ENCODE peak calls at places on chromosomes 12 and 14, in six cellular contexts. B is upper lobe of left lung, Z is psoas muscle, G is stomach, T is lower lobe of right lung, O is tibial nerve. Q is an unnamed sample. For H3K9me3, the result is how much of the 10 kb centered on the place peaks cover.

GRCh38 chr12:77062396-77062795 is 3.0 kb downstream of the E2F7 start:
- DNase-seq in B (no peak), O (no peak), Z (no peak), G (no peak), T (no peak), Q (no peak)

GRCh38 chr12:3222935-3223334 is 145.8 kb downstream of the TSPAN9 start:
- DNase-seq in T (no peak), O (no peak), B (no peak), Z (no peak), G (no peak), Q (no peak)

GRCh38 chr14:93619176-93619793 is 169.0 kb downstream of the PRIMA1 start:
- DNase-seq in O (no peak), T (no peak), G (peak), B (no peak), Z (no peak), Q (no peak)

GRCh38 chr12:118033331-118033730 is 16.8 kb downstream of the RFC5 start:
- DNase-seq in G (no peak), T (no peak), O (no peak), Z (no peak), B (no peak), Q (no peak)

GRCh38 chr14:85529803-85530574 is at the start of gene FLRT2:
- DNase-seq in T (peak), O (peak), Z (peak), B (peak), G (peak), Q (no peak)

GRCh38 chr12:71973687-71974086 is 35.0 kb downstream of the TPH2 start:
- DNase-seq in G (no peak), T (no peak), B (no peak), O (no peak), Z (no peak), Q (no peak)

GRCh38 chr12:66092559-66093269 is 37.8 kb downstream of the LLPH start:
- DNase-seq in Z (no peak), G (no peak), O (no peak), B (no peak), T (no peak), Q (no peak)

GRCh38 chr12:132279184-132279889 is 50.1 kb downstream of the GALNT9 start:
- DNase-seq in G (peak), O (no peak), T (peak), B (peak), Z (peak), Q (no peak)

GRCh38 chr14:54435500-54435981 is 5.6 kb downstream of the CNIH1 start:
- DNase-seq in T (no peak), Z (no peak), O (no peak), B (no peak), G (no peak), Q (no peak)

GRCh38 chr12:3085341-3086125 is 8.4 kb downstream of the TSPAN9 start:
- DNase-seq in G (no peak), T (no peak), B (no peak), Z (no peak), O (no peak), Q (no peak)

GRCh38 chr12:110869035-110869434 is 22.2 kb downstream of the CCDC63 start:
- DNase-seq in B (no peak), G (no peak), Z (no peak), O (no peak), T (no peak), Q (no peak)

GRCh38 chr12:107903377-107904061 is 129.0 kb downstream of the ASCL4 start:
- DNase-seq in G (peak), T (peak), Z (peak), O (peak), B (peak), Q (no peak)

GRCh38 chr12:76866146-76866545 is 12.7 kb downstream of the CSRP2 start:
- DNase-seq in G (no peak), O (no peak), B (no peak), Z (no peak), T (no peak), Q (no peak)

GRCh38 chr12:127260531-127260930 is 1006.4 kb upstream of the TMEM132C start:
- DNase-seq in B (no peak), O (no peak), G (no peak), T (no peak), Z (no peak), Q (no peak)

GRCh38 chr14:23364604-23365352 is at the start of gene EFS:
- DNase-seq in B (peak), G (no peak), Z (peak), O (peak), T (no peak), Q (no peak)

GRCh38 chr12:49868449-49868848 is 25.5 kb upstream of the BCDIN3D start:
- DNase-seq in T (no peak), B (no peak), G (no peak), Z (no peak), O (no peak), Q (no peak)

GRCh38 chr12:65825573-65826512 is 1.6 kb downstream of the HMGA2 start:
- DNase-seq in Z (peak), G (peak), T (peak), B (peak), O (no peak), Q (no peak)

GRCh38 chr14:91509083-91509877 is 830 bp downstream of the PPP4R3A start:
- DNase-seq in O (no peak), B (no peak), T (peak), G (peak), Z (peak), Q (peak)

GRCh38 chr12:16726879-16727278 is 120.9 kb upstream of the LMO3 start:
- DNase-seq in T (no peak), G (no peak), B (no peak), O (peak), Z (no peak), Q (no peak)

GRCh38 chr12:130026608-130027176 is 122.9 kb upstream of the TMEM132D start:
- DNase-seq in Z (no peak), T (no peak), B (no peak), O (no peak), G (peak), Q (no peak)

GRCh38 chr12:65631621-65632111 is 192.6 kb upstream of the HMGA2 start:
- DNase-seq in B (no peak), G (no peak), T (no peak), O (no peak), Z (no peak), Q (no peak)

GRCh38 chr12:89247541-89247942 is 104.8 kb downstream of the DUSP6 start:
- DNase-seq in T (no peak), O (no peak), B (no peak), G (no peak), Z (no peak), Q (no peak)

GRCh38 chr14:29264865-29265264 is 498.3 kb downstream of the FOXG1 start:
- DNase-seq in O (no peak), G (no peak), B (no peak), Z (no peak), T (no peak), Q (no peak)

GRCh38 chr14:91017011-91017410 is 43.4 kb downstream of the RPS6KA5 start:
- DNase-seq in Z (no peak), O (no peak), T (no peak), B (no peak), G (no peak), Q (no peak)

GRCh38 chr14:56131865-56132830 is 13.9 kb downstream of the PELI2 start:
- DNase-seq in O (no peak), B (peak), Z (no peak), G (no peak), T (no peak), Q (no peak)

GRCh38 chr14:56841611-56842010 is 31.3 kb upstream of the OTX2 start:
- DNase-seq in B (no peak), T (no peak), Z (no peak), G (no peak), O (no peak), Q (no peak)

GRCh38 chr12:41008472-41008871 is 179.6 kb upstream of the PDZRN4 start:
- DNase-seq in O (no peak), T (no peak), G (no peak), Z (no peak), B (no peak), Q (no peak)

GRCh38 chr14:98963610-98964009 is 308.4 kb downstream of the BCL11B start:
- DNase-seq in B (no peak), Z (no peak), O (no peak), T (no peak), G (no peak), Q (no peak)

GRCh38 chr14:92916201-92916600 is 6.7 kb upstream of the CHGA start:
- DNase-seq in T (no peak), B (no peak), O (no peak), Z (no peak), G (no peak), Q (no peak)

GRCh38 chr12:29796823-29797263 is 13.1 kb upstream of the TMTC1 start:
- DNase-seq in T (no peak), B (no peak), G (no peak), O (no peak), Z (no peak), Q (no peak)

GRCh38 chr12:130477701-130478100 is 140.0 kb downstream of the PIWIL1 start:
- DNase-seq in T (no peak), Z (no peak), B (no peak), O (no peak), G (no peak), Q (no peak)

GRCh38 chr12:94073441-94074051 is 74.8 kb upstream of the PLXNC1 start:
- DNase-seq in B (no peak), Z (peak), G (no peak), O (no peak), T (no peak), Q (no peak)

GRCh38 chr14:76690502-76691105 is 70.7 kb upstream of the VASH1 start:
- DNase-seq in Z (no peak), G (no peak), B (no peak), T (no peak), O (no peak), Q (no peak)

GRCh38 chr12:111444706-111445310 is 39.1 kb downstream of the SH2B3 start:
- DNase-seq in G (peak), B (peak), O (no peak), T (peak), Z (peak), Q (peak)

GRCh38 chr14:105067140-105067968 is 2.1 kb upstream of the GPR132 start:
- DNase-seq in T (no peak), O (no peak), B (peak), Z (no peak), G (no peak), Q (peak)

GRCh38 chr14:99450266-99450665 is 30.4 kb downstream of the SETD3 start:
- DNase-seq in G (no peak), O (no peak), Z (no peak), T (no peak), B (no peak), Q (no peak)

GRCh38 chr12:107788690-107789458 is 14.4 kb downstream of the ASCL4 start:
- DNase-seq in B (no peak), G (no peak), T (no peak), Z (no peak), O (no peak), Q (no peak)

GRCh38 chr12:83074495-83074894 is 387.8 kb downstream of the TMTC2 start:
- DNase-seq in T (no peak), O (no peak), G (no peak), B (no peak), Z (no peak), Q (no peak)

GRCh38 chr14:52071675-52072074 is 2.8 kb upstream of the NID2 start:
- DNase-seq in G (no peak), B (no peak), T (no peak), O (no peak), Z (no peak), Q (no peak)
- TF ChIP-seq CTCF in G (no peak), B (no peak), T (no peak), O (no peak), Z (no peak), Q (no peak)

GRCh38 chr12:1989111-1989510 is 15.1 kb downstream of the DCP1B start:
- DNase-seq in O (no peak), G (no peak), B (no peak), T (no peak), Z (no peak), Q (no peak)

GRCh38 chr12:1980282-1980681 is 24.0 kb downstream of the DCP1B start:
- DNase-seq in Z (no peak), G (no peak), B (no peak), T (no peak), O (no peak), Q (no peak)

GRCh38 chr12:1984759-1985158 is 19.5 kb downstream of the DCP1B start:
- DNase-seq in B (no peak), O (no peak), G (no peak), T (no peak), Z (no peak), Q (no peak)
- H3K9me3 ChIP-seq in B (under half), O (under half), G (under half), T (under half), Z (under half), Q (under half)

GRCh38 chr12:96436366-96437295 is 36.4 kb upstream of the CDK17 start:
- DNase-seq in O (no peak), B (no peak), Z (no peak), G (no peak), T (no peak), Q (no peak)
- H3K27ac ChIP-seq in O (no peak), B (no peak), Z (no peak), G (no peak), T (no peak), Q (no peak)

DNA sequence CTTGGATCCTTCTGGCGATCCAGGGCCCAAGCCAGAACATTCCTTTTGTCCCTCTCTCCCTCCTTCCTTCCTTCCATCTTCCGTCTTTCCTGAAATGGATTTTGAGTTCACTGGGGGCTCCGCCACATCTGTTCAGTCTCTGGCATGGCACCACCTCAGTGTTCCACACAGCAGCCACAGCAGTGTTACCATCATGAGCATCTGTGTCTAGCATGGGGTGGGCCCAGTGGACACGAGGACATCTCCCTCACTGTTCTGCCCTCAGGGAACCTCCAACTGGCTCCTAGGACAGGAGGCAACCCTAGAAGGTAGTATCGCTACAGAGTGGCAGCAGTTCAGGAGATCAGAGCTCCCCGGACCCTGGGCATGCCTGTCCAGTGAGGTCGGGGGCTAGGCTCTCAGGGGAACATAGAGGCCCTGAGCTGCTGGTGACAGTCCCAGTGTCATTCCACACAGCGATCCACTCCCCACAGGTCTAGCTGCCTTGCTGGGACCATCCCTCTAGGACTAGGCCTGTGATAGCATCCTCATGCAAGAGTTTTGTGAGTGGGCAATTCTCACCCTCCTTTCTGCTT is 59.0 kb downstream of the GALNT16 start:
- DNase-seq in O (no peak), G (no peak), T (no peak), Z (no peak), B (no peak), Q (no peak)
- TF ChIP-seq CTCF in O (no peak), G (no peak), T (no peak), Z (no peak), B (no peak), Q (no peak)

GRCh38 chr14:42224053-42224888 is 617.6 kb downstream of the LRFN5 start:
- DNase-seq in G (peak), T (no peak), O (peak), B (no peak), Z (peak), Q (no peak)

GRCh38 chr14:42229976-42230375 is 623.3 kb downstream of the LRFN5 start:
- DNase-seq in G (no peak), O (no peak), T (no peak), Z (no peak), B (no peak), Q (no peak)

GRCh38 chr14:42228611-42229010 is 621.9 kb downstream of the LRFN5 start:
- DNase-seq in G (no peak), O (no peak), T (no peak), B (peak), Z (no peak), Q (no peak)

GRCh38 chr14:42229294-42229693 is 622.6 kb downstream of the LRFN5 start:
- DNase-seq in G (no peak), T (no peak), O (no peak), B (peak), Z (no peak), Q (no peak)
- H3K9me3 ChIP-seq in G (under half), T (under half), O (under half), B (under half), Z (under half), Q (under half)

Q was measured in CD8-positive, alpha-beta T cell.